ENCODE peak calls at places on chromosomes 6 and 20, in six cellular contexts. One of them, this sample, is unnamed. For H3K9me3, the result is how much of the 10 kb centered on the place peaks cover.

GRCh38 chr20:32482251-32483220 is 102.6 kb downstream of the NOL4L start:
- DNase-seq in heart left ventricle: peak
- DNase-seq in pancreas: peak
- DNase-seq in H9: peak
- DNase-seq in heart right ventricle: peak
- DNase-seq in adrenal gland: peak
- DNase-seq in this sample: no peak

GRCh38 chr6:53894086-53894485 is 99.3 kb downstream of the LRRC1 start:
- DNase-seq in heart right ventricle: no peak
- DNase-seq in adrenal gland: no peak
- DNase-seq in heart left ventricle: no peak
- DNase-seq in H9: no peak
- DNase-seq in pancreas: no peak
- DNase-seq in this sample: no peak

GRCh38 chr20:59618131-59618530 is 13.8 kb downstream of the PHACTR3 start:
- DNase-seq in pancreas: no peak
- DNase-seq in adrenal gland: no peak
- DNase-seq in H9: no peak
- DNase-seq in heart left ventricle: no peak
- DNase-seq in heart right ventricle: no peak
- DNase-seq in this sample: no peak

GRCh38 chr20:31560094-31560899 is 44.8 kb upstream of the ID1 start:
- DNase-seq in adrenal gland: peak
- DNase-seq in H9: peak
- DNase-seq in heart right ventricle: peak
- DNase-seq in pancreas: peak
- DNase-seq in heart left ventricle: peak
- DNase-seq in this sample: peak

GRCh38 chr6:139973602-139974373 is 599.3 kb upstream of the CITED2 start:
- DNase-seq in pancreas: no peak
- DNase-seq in adrenal gland: peak
- DNase-seq in H9: no peak
- DNase-seq in heart right ventricle: no peak
- DNase-seq in heart left ventricle: no peak
- DNase-seq in this sample: no peak

GRCh38 chr20:43513298-43514061 is 6.0 kb downstream of the L3MBTL1 start:
- DNase-seq in H9: no peak
- DNase-seq in heart left ventricle: no peak
- DNase-seq in adrenal gland: no peak
- DNase-seq in heart right ventricle: no peak
- DNase-seq in pancreas: peak
- DNase-seq in this sample: no peak

GRCh38 chr6:33075568-33076405 is at the start of gene HLA-DPB1:
- DNase-seq in pancreas: no peak
- DNase-seq in adrenal gland: no peak
- DNase-seq in heart right ventricle: peak
- DNase-seq in H9: no peak
- DNase-seq in heart left ventricle: peak
- DNase-seq in this sample: no peak

GRCh38 chr20:51712501-51713212 is 55.5 kb downstream of the ATP9A start:
- DNase-seq in adrenal gland: peak
- DNase-seq in heart left ventricle: no peak
- DNase-seq in pancreas: peak
- DNase-seq in heart right ventricle: no peak
- DNase-seq in H9: peak
- DNase-seq in this sample: no peak

GRCh38 chr20:49938173-49939163 is 2.3 kb downstream of the RNF114 start:
- DNase-seq in heart left ventricle: peak
- DNase-seq in adrenal gland: peak
- DNase-seq in H9: no peak
- DNase-seq in heart right ventricle: peak
- DNase-seq in pancreas: peak
- DNase-seq in this sample: no peak

GRCh38 chr20:18692453-18692852 is 104.6 kb downstream of the DTD1 start:
- DNase-seq in H9: no peak
- DNase-seq in heart left ventricle: no peak
- DNase-seq in pancreas: no peak
- DNase-seq in heart right ventricle: no peak
- DNase-seq in adrenal gland: no peak
- DNase-seq in this sample: no peak

GRCh38 chr6:149563203-149563927 is 2.8 kb upstream of the GINM1 start:
- DNase-seq in heart right ventricle: no peak
- DNase-seq in adrenal gland: peak
- DNase-seq in heart left ventricle: no peak
- DNase-seq in H9: no peak
- DNase-seq in pancreas: no peak
- DNase-seq in this sample: no peak

GRCh38 chr20:63215101-63216040 is 560 bp downstream of the YTHDF1 start:
- DNase-seq in H9: no peak
- DNase-seq in heart left ventricle: peak
- DNase-seq in adrenal gland: no peak
- DNase-seq in pancreas: no peak
- DNase-seq in heart right ventricle: no peak
- DNase-seq in this sample: no peak

GRCh38 chr20:1775117-1775516 is 117.5 kb upstream of the SIRPG start:
- DNase-seq in pancreas: no peak
- DNase-seq in adrenal gland: peak
- DNase-seq in heart right ventricle: no peak
- DNase-seq in heart left ventricle: no peak
- DNase-seq in H9: no peak
- DNase-seq in this sample: no peak

DNA sequence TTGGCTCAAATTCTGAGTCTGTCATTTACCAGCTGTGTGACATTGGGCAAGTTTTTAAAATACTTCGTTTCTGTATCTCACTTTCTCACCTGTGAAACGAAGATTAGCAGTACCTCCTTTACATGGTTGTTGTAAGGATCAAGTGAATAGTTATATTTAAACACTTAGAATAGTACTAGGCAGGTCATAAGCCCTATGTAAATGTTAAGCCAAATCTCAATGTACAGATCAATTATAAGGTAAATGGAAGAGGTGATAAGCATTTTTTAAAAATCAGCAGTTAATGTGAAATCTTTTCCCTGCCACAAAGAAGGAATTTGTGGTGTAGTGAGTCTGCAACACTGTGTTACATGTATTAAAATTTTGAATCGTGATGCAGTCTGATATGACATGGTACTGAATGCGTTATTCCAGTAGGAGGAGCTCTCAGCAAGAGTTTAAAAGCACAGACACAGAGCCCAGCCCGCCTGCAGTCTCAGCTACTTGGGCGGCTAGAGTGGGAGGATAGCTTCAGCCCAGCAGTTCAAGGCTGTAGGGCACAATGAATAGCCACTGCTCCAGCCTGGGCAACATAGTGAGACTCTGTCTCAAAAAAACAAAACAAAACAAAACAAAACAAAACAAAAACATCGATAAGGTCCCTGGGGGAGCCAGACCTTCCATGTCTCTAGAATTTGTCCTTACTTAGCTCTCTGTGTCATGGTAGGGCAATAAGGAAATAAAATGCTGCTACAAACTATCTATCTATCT is 46.0 kb downstream of the GTF2H5 start:
- DNase-seq in heart right ventricle: peak
- DNase-seq in adrenal gland: peak
- DNase-seq in pancreas: peak
- DNase-seq in H9: peak
- DNase-seq in heart left ventricle: peak
- DNase-seq in this sample: peak
- TF ChIP-seq CTCF in heart right ventricle: peak
- TF ChIP-seq CTCF in adrenal gland: peak
- TF ChIP-seq CTCF in pancreas: peak
- TF ChIP-seq CTCF in H9: peak
- TF ChIP-seq CTCF in heart left ventricle: peak
- TF ChIP-seq CTCF in this sample: peak

GRCh38 chr20:39855056-39855455 is 834.0 kb downstream of the MAFB start:
- DNase-seq in pancreas: no peak
- DNase-seq in adrenal gland: no peak
- DNase-seq in heart left ventricle: no peak
- DNase-seq in heart right ventricle: no peak
- DNase-seq in H9: no peak
- DNase-seq in this sample: no peak

GRCh38 chr20:39853664-39854063 is 835.4 kb downstream of the MAFB start:
- DNase-seq in H9: no peak
- DNase-seq in heart left ventricle: no peak
- DNase-seq in pancreas: no peak
- DNase-seq in adrenal gland: no peak
- DNase-seq in heart right ventricle: no peak
- DNase-seq in this sample: no peak

GRCh38 chr20:39853050-39853449 is 836.0 kb downstream of the MAFB start:
- DNase-seq in pancreas: no peak
- DNase-seq in heart right ventricle: no peak
- DNase-seq in heart left ventricle: no peak
- DNase-seq in adrenal gland: no peak
- DNase-seq in H9: no peak
- DNase-seq in this sample: no peak

GRCh38 chr20:39855799-39856198 is 833.2 kb downstream of the MAFB start:
- DNase-seq in pancreas: no peak
- DNase-seq in heart left ventricle: no peak
- DNase-seq in heart right ventricle: no peak
- DNase-seq in adrenal gland: no peak
- DNase-seq in H9: no peak
- DNase-seq in this sample: no peak

DNA sequence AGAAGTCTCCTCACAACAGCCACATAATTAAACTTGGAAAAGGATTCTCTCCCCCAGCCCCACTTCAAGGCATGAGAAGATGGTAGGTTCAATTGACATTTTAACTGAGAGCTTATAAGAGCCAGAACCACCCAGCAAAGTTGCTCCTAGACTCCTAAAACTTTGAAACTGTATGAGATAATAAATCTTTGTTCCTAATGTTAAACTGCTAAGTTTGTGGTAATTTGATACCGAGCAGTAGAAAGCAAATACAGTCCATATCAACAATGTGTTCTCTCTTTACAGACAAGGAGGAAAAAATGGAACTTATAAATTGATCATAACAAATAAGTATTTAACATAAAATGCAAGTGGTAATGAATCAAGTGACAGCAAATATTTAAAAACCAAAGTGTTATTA is 831.8 kb downstream of the MAFB start:
- DNase-seq in heart right ventricle: no peak
- DNase-seq in heart left ventricle: no peak
- DNase-seq in pancreas: no peak
- DNase-seq in adrenal gland: no peak
- DNase-seq in H9: no peak
- DNase-seq in this sample: no peak
- H3K9me3 ChIP-seq in heart right ventricle: under half
- H3K9me3 ChIP-seq in heart left ventricle: under half
- H3K9me3 ChIP-seq in pancreas: under half
- H3K9me3 ChIP-seq in adrenal gland: under half
- H3K9me3 ChIP-seq in H9: under half
- H3K9me3 ChIP-seq in this sample: under half

GRCh38 chr6:31712296-31712695 is 2.9 kb upstream of the LY6G6D start:
- DNase-seq in heart left ventricle: no peak
- DNase-seq in pancreas: no peak
- DNase-seq in heart right ventricle: peak
- DNase-seq in adrenal gland: no peak
- DNase-seq in H9: no peak
- DNase-seq in this sample: no peak
- TF ChIP-seq CTCF in heart left ventricle: peak
- TF ChIP-seq CTCF in pancreas: no peak
- TF ChIP-seq CTCF in heart right ventricle: peak
- TF ChIP-seq CTCF in adrenal gland: no peak
- TF ChIP-seq CTCF in H9: no peak
- TF ChIP-seq CTCF in this sample: no peak

GRCh38 chr20:56018194-56018593 is 12.9 kb upstream of the CBLN4 start:
- DNase-seq in H9: no peak
- DNase-seq in adrenal gland: no peak
- DNase-seq in heart left ventricle: no peak
- DNase-seq in pancreas: no peak
- DNase-seq in heart right ventricle: no peak
- DNase-seq in this sample: no peak
- H3K9me3 ChIP-seq in H9: half or more
- H3K9me3 ChIP-seq in adrenal gland: under half
- H3K9me3 ChIP-seq in heart left ventricle: under half
- H3K9me3 ChIP-seq in pancreas: under half
- H3K9me3 ChIP-seq in heart right ventricle: under half
- H3K9me3 ChIP-seq in this sample: under half

This sample was measured in CD4-positive, alpha-beta T cell.